ENCODE peak calls at places on chromosomes 16 and 17, in five cellular contexts. U is CD8-positive, alpha-beta memory T cell; M is A673; Y is AG10803; Z is SHP77 treated with DMSO at 0.1 percent for 48 hours. A is an unnamed sample.

GRCh38 chr17:8555062-8555461 is 75.5 kb downstream of the MYH10 start:
- DNase-seq in M (no peak), U (no peak), Y (no peak), Z (no peak), A (no peak)

GRCh38 chr16:17235147-17235817 is 235.5 kb downstream of the XYLT1 start:
- DNase-seq in U (no peak), Z (no peak), Y (no peak), M (no peak), A (no peak)

GRCh38 chr16:57810197-57811024 is 8.1 kb upstream of the KIFC3 start:
- DNase-seq in Y (peak), M (peak), U (peak), Z (peak), A (peak)

GRCh38 chr17:65184235-65184959 is 47.2 kb downstream of the RGS9 start:
- DNase-seq in M (no peak), Z (no peak), U (no peak), Y (no peak), A (no peak)

GRCh38 chr17:29384901-29385300 is 5.3 kb upstream of the TAOK1 start:
- DNase-seq in M (no peak), Z (no peak), U (no peak), Y (no peak), A (no peak)

GRCh38 chr17:2283302-2283701 is 20.3 kb downstream of the SMG6 start:
- DNase-seq in Z (no peak), M (no peak), Y (no peak), U (no peak), A (no peak)

GRCh38 chr16:62014534-62014933 is 21.7 kb downstream of the CDH8 start:
- DNase-seq in M (no peak), Y (no peak), Z (no peak), U (no peak), A (no peak)

GRCh38 chr16:67025151-67025550 is 3.8 kb upstream of the CBFB start:
- DNase-seq in Z (no peak), M (no peak), U (no peak), Y (no peak), A (no peak)

A was measured in T-helper 2 cell treated with Interferon-gamma antibody and Interleukin-4, amounts not matched to agents 5 μg/mL and 100 μg/mL, for 36 hours.